ENCODE peak calls at places on chromosomes 16 and 17, in five cellular contexts. B is NCI-H1930, J is Peyer's patch, F is activated T-cell treated with anti-CD3 and anti-CD28 coated beads for 1 hour, H is HuH-7. U is an unnamed sample.

GRCh38 chr17:49522329-49522890 is 27.3 kb downstream of the NGFR start:
- DNase-seq in J (no peak), F (no peak), H (no peak), B (no peak), U (no peak)

GRCh38 chr16:13316008-13316407 is 414.6 kb downstream of the SHISA9 start:
- DNase-seq in F (no peak), B (no peak), H (no peak), J (no peak), U (no peak)

GRCh38 chr16:76194621-76195015 is 82.6 kb upstream of the CNTNAP4 start:
- DNase-seq in H (no peak), J (no peak), B (no peak), F (no peak), U (no peak)

GRCh38 chr16:16001856-16002255 is 52.4 kb downstream of the ABCC1 start:
- DNase-seq in F (no peak), B (no peak), J (no peak), H (no peak), U (no peak)

GRCh38 chr17:29982991-29983390 is 41.6 kb downstream of the EFCAB5 start:
- DNase-seq in H (no peak), B (no peak), J (no peak), F (no peak), U (no peak)

GRCh38 chr17:38317081-38317480 is 20.1 kb downstream of the MRPL45 start:
- DNase-seq in H (no peak), F (no peak), J (no peak), B (no peak), U (no peak)

GRCh38 chr16:66287416-66287815 is 79.1 kb upstream of the CDH5 start:
- DNase-seq in J (no peak), H (no peak), F (no peak), B (no peak), U (no peak)

GRCh38 chr17:5031365-5032082 is 3.7 kb downstream of the SLC52A1 start:
- DNase-seq in H (peak), B (peak), F (peak), J (peak), U (peak)

GRCh38 chr16:83403751-83404150 is 404.0 kb upstream of the HSBP1 start:
- DNase-seq in F (no peak), H (no peak), B (no peak), J (no peak), U (no peak)

GRCh38 chr17:76027159-76027839 is at the start of gene EVPL:
- DNase-seq in F (no peak), J (no peak), B (no peak), H (no peak), U (peak)

GRCh38 chr17:2138318-2138717 is 83.4 kb downstream of the HIC1 start:
- DNase-seq in B (no peak), F (peak), H (no peak), J (peak), U (peak)

GRCh38 chr16:85750827-85751641 is at the start of gene C16orf74:
- DNase-seq in J (peak), F (no peak), B (peak), H (peak), U (peak)

GRCh38 chr17:3887811-3888210 is 5.0 kb downstream of the CAMKK1 start:
- DNase-seq in B (no peak), F (no peak), J (no peak), H (no peak), U (no peak)

GRCh38 chr17:51050291-51051033 is 70.2 kb downstream of the SPAG9 start:
- DNase-seq in B (no peak), H (no peak), F (no peak), J (no peak), U (no peak)

GRCh38 chr16:18938986-18939385 is 12.8 kb upstream of the SMG1 start:
- DNase-seq in J (no peak), F (no peak), H (no peak), B (no peak), U (no peak)

GRCh38 chr16:57238682-57239081 is 6.4 kb upstream of the ARL2BP start:
- DNase-seq in H (no peak), B (no peak), F (no peak), J (no peak), U (no peak)

GRCh38 chr16:14180431-14181059 is 109.4 kb downstream of the MRTFB start:
- DNase-seq in F (no peak), H (no peak), B (no peak), J (no peak), U (no peak)

GRCh38 chr17:64773386-64773835 is 111.3 kb upstream of the SMURF2 start:
- DNase-seq in J (no peak), B (no peak), H (no peak), F (no peak), U (no peak)